ENCODE peak calls at places on chromosomes 3 and 15, in eight cellular contexts. Q, F, L, S, J, A, N and T are unnamed samples. For H3K9me3, the result is how much of the 10 kb centered on the place peaks cover.

GRCh38 chr3:55721716-55722484 is 234.8 kb upstream of the WNT5A start:
- DNase-seq in Q (no peak), F (no peak), L (no peak), S (peak), J (no peak), A (peak), N (no peak), T (no peak)

GRCh38 chr15:85388506-85388905 is 8.1 kb downstream of the AKAP13 start:
- DNase-seq in Q (no peak), F (no peak), L (no peak), S (no peak), J (no peak), A (peak), N (no peak), T (no peak)

GRCh38 chr3:28745904-28746617 is 397.4 kb upstream of the AZI2 start:
- DNase-seq in Q (no peak), F (no peak), L (no peak), S (no peak), J (no peak), A (peak), N (no peak), T (no peak)

GRCh38 chr3:118772036-118773030 is 262.3 kb downstream of the IGSF11 start:
- DNase-seq in Q (no peak), F (no peak), L (no peak), S (no peak), J (no peak), A (no peak), N (no peak), T (no peak)

GRCh38 chr15:74642724-74643367 is 27.2 kb downstream of the CLK3 start:
- DNase-seq in Q (no peak), F (no peak), L (peak), S (peak), J (no peak), A (peak), N (no peak), T (no peak)

GRCh38 chr3:165196577-165197561 is 685 bp upstream of the SLITRK3 start:
- DNase-seq in Q (no peak), F (peak), L (peak), S (no peak), J (no peak), A (peak), N (no peak), T (no peak)

GRCh38 chr3:142215111-142215510 is 10.3 kb downstream of the GK5 start:
- DNase-seq in Q (no peak), F (no peak), L (no peak), S (peak), J (no peak), A (no peak), N (no peak), T (no peak)

GRCh38 chr3:129182390-129183180 is 1.1 kb downstream of the CNBP start:
- DNase-seq in Q (no peak), F (no peak), L (no peak), S (peak), J (peak), A (peak), N (no peak), T (no peak)

GRCh38 chr3:28615071-28615470 is 266.4 kb upstream of the AZI2 start:
- DNase-seq in Q (no peak), F (no peak), L (no peak), S (no peak), J (no peak), A (no peak), N (no peak), T (no peak)

GRCh38 chr15:86915811-86916331 is 836.2 kb downstream of the AGBL1 start:
- DNase-seq in Q (no peak), F (no peak), L (no peak), S (peak), J (no peak), A (peak), N (no peak), T (no peak)

GRCh38 chr3:194212869-194213320 is 76.9 kb downstream of the HES1 start:
- DNase-seq in Q (no peak), F (no peak), L (no peak), S (no peak), J (no peak), A (no peak), N (no peak), T (no peak)

GRCh38 chr15:68638953-68639500 is 60.2 kb downstream of the CORO2B start:
- DNase-seq in Q (no peak), F (peak), L (peak), S (peak), J (no peak), A (peak), N (no peak), T (no peak)

DNA sequence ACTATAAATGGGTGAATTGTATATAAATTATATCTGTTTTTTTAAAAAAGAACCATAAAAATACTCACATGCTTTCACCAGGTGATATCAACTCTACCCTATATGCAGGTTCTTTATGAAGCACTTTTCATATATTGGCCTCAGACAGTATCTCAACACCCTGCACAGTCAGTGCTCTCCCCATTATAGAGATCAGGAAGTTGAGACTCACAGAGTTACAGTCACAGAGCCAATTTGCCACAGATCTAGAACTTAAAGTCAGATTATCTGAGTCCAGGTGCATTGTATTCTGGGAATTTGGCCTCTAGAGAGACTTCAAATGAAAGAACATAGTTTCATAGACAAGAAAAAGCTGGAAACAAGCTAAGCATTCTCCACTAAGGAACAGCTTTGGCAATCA is 38.1 kb downstream of the DAPK2 start:
- DNase-seq in Q (no peak), F (no peak), L (no peak), S (no peak), J (no peak), A (no peak), N (no peak), T (no peak)
- H3K9me3 ChIP-seq in Q (under half), F (under half), L (under half), S (under half), J (under half), A (under half), N (under half), T (under half)

DNA sequence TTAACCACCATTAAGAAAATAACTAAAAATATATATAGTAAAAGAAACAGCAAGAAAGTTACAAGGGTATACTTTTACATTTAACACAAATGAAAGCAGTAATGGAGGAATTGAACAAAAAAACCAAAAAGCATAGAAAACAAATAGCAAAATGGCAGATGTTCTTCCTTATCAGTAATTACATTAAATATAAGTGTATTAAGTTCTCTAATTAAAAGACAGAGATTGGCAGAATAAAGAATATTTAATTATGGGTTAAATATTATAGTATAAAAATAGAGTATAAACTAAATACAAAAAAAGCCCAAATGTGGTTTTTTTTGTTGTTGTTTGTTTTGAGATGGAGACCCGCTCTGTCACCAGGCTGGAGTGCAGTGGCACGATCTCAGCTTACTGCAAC is 20.5 kb downstream of the EHHADH start:
- DNase-seq in Q (no peak), F (no peak), L (no peak), S (no peak), J (no peak), A (no peak), N (no peak), T (no peak)
- H3K9me3 ChIP-seq in Q (under half), F (under half), L (under half), S (under half), J (under half), A (under half), N (under half), T (under half)

GRCh38 chr15:22237891-22238275 is 157.6 kb downstream of the OR4M2 start:
- DNase-seq in Q (no peak), F (no peak), L (no peak), S (no peak), J (peak), A (no peak), N (no peak), T (no peak)
- H3K9me3 ChIP-seq in Q (under half), F (under half), L (under half), S (under half), J (under half), A (under half), N (under half), T (under half)

GRCh38 chr3:132443421-132443820 is 26.1 kb downstream of the DNAJC13 start:
- DNase-seq in Q (no peak), F (no peak), L (no peak), S (no peak), J (no peak), A (no peak), N (no peak), T (no peak)

GRCh38 chr3:132444333-132444732 is 27.0 kb downstream of the DNAJC13 start:
- DNase-seq in Q (no peak), F (no peak), L (no peak), S (peak), J (no peak), A (peak), N (no peak), T (no peak)

GRCh38 chr3:132445812-132446211 is 28.5 kb downstream of the DNAJC13 start:
- DNase-seq in Q (no peak), F (no peak), L (no peak), S (peak), J (no peak), A (peak), N (no peak), T (no peak)

DNA sequence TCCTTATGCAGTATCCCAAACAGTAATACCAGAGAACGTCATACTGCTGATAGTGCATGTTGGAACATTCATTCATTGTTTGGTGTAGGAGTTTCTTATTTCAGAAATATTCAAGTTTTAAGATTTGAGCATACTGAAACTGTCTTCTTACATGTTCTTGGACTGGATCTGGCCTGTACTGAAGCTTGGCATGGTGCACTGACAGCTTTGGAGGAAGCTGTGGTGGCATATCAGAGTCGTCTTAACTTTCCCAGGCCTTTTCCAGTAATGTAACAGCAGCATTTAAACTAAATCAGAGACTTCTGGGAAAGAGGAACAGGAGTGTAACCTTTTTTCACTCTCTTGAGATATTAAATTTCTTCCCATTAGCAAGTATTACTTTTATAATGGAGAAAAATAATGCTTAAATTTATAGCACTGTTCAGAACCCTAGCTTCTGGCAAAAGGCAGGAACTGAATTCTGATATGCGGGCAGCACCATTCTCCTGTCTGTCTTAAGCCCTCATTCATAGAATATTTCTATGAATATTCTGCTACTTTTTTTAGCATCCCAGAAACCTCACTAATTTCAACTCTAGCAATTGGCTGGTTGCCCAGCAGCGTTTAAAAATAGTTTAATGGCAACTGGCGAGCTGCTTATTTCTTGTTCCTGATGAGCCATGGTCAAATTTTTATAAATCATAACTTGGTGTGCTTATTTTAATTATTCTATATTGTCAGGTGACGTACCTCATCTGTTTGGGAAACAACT is 31.1 kb downstream of the DNAJC13 start:
- DNase-seq in Q (no peak), F (no peak), L (no peak), S (peak), J (no peak), A (peak), N (no peak), T (no peak)
- H3K9me3 ChIP-seq in Q (under half), F (under half), L (under half), S (under half), J (under half), A (under half), N (under half), T (under half)

GRCh38 chr15:27482344-27482743 is 511.4 kb downstream of the GABRG3 start:
- DNase-seq in Q (no peak), F (no peak), L (no peak), S (no peak), J (no peak), A (no peak), N (no peak), T (no peak)
- H3K9me3 ChIP-seq in Q (under half), F (under half), L (under half), S (under half), J (under half), A (under half), N (under half), T (under half)

GRCh38 chr3:75737831-75738493 is 47.4 kb downstream of the ZNF717 start:
- DNase-seq in Q (no peak), F (no peak), L (no peak), S (peak), J (no peak), A (peak), N (no peak), T (no peak)
- H3K9me3 ChIP-seq in Q (half or more), F (under half), L (half or more), S (half or more), J (half or more), A (under half), N (half or more), T (half or more)

GRCh38 chr3:159339131-159339530 is 537.3 kb downstream of the MFSD1 start:
- DNase-seq in Q (no peak), F (no peak), L (no peak), S (no peak), J (no peak), A (no peak), N (no peak), T (no peak)

GRCh38 chr3:159346504-159346903 is 544.6 kb downstream of the MFSD1 start:
- DNase-seq in Q (no peak), F (no peak), L (no peak), S (no peak), J (no peak), A (peak), N (no peak), T (no peak)

DNA sequence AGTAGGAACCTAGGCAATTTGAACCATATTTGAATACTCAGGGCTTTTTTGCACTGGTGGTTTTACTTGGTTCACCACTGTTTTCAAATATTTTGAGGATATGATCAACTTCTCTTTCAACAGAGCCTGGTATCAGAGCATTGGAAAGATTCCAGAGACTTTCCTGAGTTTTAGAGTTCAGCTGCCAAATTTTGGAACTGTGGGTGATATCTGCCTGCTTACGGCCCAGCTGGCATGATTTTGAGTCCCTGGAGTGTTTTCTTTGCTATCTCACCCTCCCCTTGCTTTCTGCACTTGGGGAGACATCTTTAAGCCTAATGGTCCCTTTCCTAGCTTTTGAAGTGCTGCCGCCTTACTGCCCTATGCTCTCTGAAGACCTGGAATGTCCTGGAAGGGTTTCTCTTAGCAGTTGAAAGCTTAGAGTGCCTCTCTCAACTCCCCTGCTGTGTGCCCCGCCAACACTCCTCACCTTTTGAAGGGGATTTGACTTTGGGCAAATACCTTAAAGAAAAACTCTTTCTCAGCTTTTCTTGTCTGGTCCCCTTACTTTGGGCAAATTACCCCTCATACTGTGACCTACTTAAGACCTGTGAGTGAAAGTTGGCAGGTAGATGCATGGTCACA is 539.1 kb downstream of the MFSD1 start:
- DNase-seq in Q (no peak), F (no peak), L (no peak), S (no peak), J (no peak), A (peak), N (no peak), T (no peak)
- H3K9me3 ChIP-seq in Q (under half), F (under half), L (under half), S (under half), J (under half), A (under half), N (under half), T (under half)

DNA sequence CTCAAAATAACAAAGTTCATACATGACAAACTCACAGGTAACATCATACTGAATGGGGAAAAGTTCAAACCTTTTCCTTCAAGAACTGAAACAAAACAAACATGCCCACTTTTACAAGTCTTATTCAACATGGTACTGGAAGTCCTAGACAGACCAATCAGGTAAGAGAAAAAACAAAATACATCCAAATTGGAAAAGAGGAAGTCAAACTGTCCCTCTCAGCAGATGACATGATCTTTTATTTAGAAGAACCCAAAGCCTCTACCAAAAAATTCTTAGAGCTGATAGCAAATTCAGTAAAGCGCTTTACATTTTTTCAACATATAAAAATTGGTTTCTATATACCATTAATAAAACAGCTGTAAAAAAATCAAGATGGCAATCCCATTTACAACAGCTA is 219.4 kb downstream of the STAG1 start:
- DNase-seq in Q (no peak), F (no peak), L (no peak), S (no peak), J (no peak), A (no peak), N (no peak), T (no peak)
- H3K9me3 ChIP-seq in Q (under half), F (under half), L (under half), S (under half), J (under half), A (under half), N (under half), T (under half)

DNA sequence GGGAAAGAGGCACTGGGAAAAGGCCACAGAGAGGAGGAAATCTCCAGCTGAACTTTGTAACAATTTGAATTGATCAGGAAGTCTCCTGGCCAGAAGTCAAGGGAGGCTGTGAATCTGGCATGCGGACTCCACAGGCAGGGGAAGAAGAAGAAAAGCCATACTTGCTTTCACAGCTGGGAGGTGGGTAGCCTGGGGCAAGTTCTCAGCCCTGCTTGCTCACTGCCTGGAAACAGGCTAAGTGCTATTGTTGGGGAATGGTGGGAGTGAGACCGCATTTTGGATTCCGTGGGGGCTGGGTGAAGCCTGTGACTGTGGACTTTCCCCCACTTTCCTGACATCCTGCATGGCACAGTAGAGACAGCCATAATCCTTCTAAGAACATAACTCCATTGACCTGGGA is 168.8 kb upstream of the CD96 start:
- DNase-seq in Q (no peak), F (no peak), L (no peak), S (no peak), J (no peak), A (no peak), N (no peak), T (no peak)
- H3K9me3 ChIP-seq in Q (under half), F (under half), L (under half), S (under half), J (under half), A (under half), N (under half), T (under half)

DNA sequence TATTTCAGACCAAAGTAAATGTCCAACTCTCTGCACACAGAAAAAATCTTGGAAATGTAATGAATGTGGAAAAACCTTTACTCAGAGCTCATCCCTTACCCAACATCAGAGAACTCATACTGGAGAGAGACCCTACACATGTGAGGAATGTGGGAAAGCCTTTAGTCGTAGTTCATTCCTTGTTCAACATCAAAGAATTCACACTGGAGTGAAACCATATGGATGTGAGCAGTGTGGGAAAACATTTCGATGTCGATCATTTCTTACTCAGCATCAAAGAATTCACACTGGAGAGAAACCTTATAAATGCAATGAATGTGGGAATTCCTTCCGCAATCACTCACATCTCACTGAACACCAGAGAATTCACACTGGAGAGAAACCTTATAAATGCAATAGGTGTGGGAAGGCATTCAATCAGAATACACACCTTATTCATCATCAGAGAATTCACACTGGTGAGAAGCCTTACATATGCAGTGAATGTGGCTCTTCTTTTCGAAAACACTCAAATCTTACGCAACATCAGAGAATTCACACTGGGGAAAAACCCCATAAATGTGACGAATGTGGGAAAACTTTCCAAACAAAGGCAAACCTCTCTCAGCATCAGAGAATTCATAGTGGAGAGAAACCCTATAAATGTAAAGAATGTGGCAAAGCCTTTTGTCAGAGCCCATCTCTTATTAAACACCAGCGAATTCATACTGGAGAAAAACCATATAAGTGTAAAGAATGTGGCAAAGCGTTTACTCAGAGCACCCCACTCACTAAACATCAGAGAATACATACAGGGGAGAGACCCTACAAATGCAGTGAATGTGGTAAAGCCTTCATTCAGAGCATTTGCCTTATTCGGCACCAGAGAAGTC is 8.0 kb upstream of the ZNF501 start:
- DNase-seq in Q (no peak), F (no peak), L (no peak), S (peak), J (no peak), A (peak), N (no peak), T (no peak)
- H3K9me3 ChIP-seq in Q (half or more), F (half or more), L (half or more), S (half or more), J (half or more), A (under half), N (half or more), T (half or more)